ENCODE peak calls at places on chromosomes 1 and 21, in six cellular contexts. A is HCT116, W is GM23248, Q is PC-3, E is OCI-LY7, I is MM.1S. O is an unnamed sample. For H3K4me1, the result is how much of the 10 kb centered on the place peaks cover.

GRCh38 chr1:57423135-57424131 is at the start of gene DAB1:
- DNase-seq in A (no peak), I (peak), W (peak), Q (no peak), E (no peak), O (peak)

GRCh38 chr1:181531951-181532640 is 48.8 kb downstream of the CACNA1E start:
- DNase-seq in W (no peak), Q (no peak), E (no peak), A (no peak), I (no peak), O (no peak)

GRCh38 chr21:43940672-43941071 is 71.4 kb upstream of the TRAPPC10 start:
- DNase-seq in W (no peak), E (no peak), Q (no peak), A (no peak), I (no peak), O (no peak)

GRCh38 chr1:210535796-210536195 is 207.1 kb downstream of the HHAT start:
- DNase-seq in E (no peak), A (no peak), Q (no peak), W (no peak), I (no peak), O (peak)

GRCh38 chr1:156944268-156944667 is 23.8 kb downstream of the LRRC71 start:
- DNase-seq in I (no peak), W (no peak), Q (no peak), A (no peak), E (no peak), O (no peak)

GRCh38 chr1:23673086-23673813 is 18.4 kb upstream of the RPL11 start:
- DNase-seq in W (peak), I (peak), A (no peak), Q (peak), E (no peak), O (peak)

GRCh38 chr1:48079096-48079495 is 81.9 kb upstream of the TRABD2B start:
- DNase-seq in W (no peak), Q (no peak), I (no peak), A (no peak), E (no peak), O (no peak)

GRCh38 chr1:168470821-168471473 is 72.8 kb downstream of the XCL2 start:
- DNase-seq in W (peak), I (no peak), A (peak), Q (peak), E (no peak), O (no peak)

GRCh38 chr1:243264718-243265117 is 8.9 kb downstream of the SDCCAG8 start:
- DNase-seq in W (peak), A (no peak), E (no peak), I (no peak), Q (peak), O (no peak)
- TF ChIP-seq EZH2phosphoT487 in W (no peak), A (no peak), E (no peak), I (no peak), Q (no peak), O (no peak)

GRCh38 chr1:21537511-21537931 is 28.3 kb downstream of the ALPL start:
- DNase-seq in E (no peak), W (no peak), A (no peak), Q (no peak), I (no peak), O (no peak)

GRCh38 chr1:21537932-21538630 is 28.9 kb downstream of the ALPL start:
- DNase-seq in I (no peak), W (peak), A (no peak), Q (no peak), E (no peak), O (no peak)

GRCh38 chr1:21541835-21542234 is 32.6 kb downstream of the ALPL start:
- DNase-seq in W (peak), Q (no peak), A (no peak), E (no peak), I (no peak), O (no peak)

GRCh38 chr1:21541330-21541729 is 32.1 kb downstream of the ALPL start:
- DNase-seq in E (no peak), W (no peak), I (no peak), A (no peak), Q (no peak), O (no peak)

DNA sequence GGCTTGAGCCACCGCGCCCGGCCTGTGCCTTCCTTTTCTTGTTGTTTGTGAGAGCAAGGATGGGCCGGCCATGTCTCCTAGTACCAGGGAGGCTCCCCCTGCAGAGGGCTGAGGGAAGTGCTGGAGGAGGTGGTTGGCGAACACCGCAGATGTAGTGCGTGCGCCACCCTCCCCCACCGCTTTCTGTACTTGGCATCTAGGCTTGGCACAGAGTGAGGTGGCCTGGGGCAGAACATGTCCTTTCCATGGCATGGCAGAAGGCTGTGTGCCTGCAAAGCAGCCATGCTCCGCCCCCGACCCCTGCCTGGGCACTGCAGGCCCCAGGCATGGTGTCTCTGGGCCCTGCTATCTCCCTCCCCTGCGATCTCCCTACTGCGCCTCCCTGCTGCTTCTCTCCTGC is 30.7 kb downstream of the ALPL start:
- DNase-seq in W (peak), E (no peak), I (no peak), Q (peak), A (peak), O (peak)
- H3K4me1 ChIP-seq in W (under half), E (under half), I (under half), Q (under half), A (under half), O (under half)

GRCh38 chr1:15409400-15410222 is at the start of gene EFHD2:
- DNase-seq in E (peak), I (peak), Q (peak), W (peak), A (no peak), O (peak)
- H2AFZ ChIP-seq in E (peak), I (peak), Q (peak), W (peak), A (no peak), O (peak)

GRCh38 chr1:43318831-43319230 is 18.0 kb downstream of the TIE1 start:
- DNase-seq in I (no peak), Q (no peak), A (no peak), W (no peak), E (no peak), O (no peak)

GRCh38 chr1:43321331-43321891 is 16.2 kb upstream of the MPL start:
- DNase-seq in Q (no peak), W (no peak), E (no peak), A (no peak), I (no peak), O (no peak)

GRCh38 chr1:43319766-43320165 is 17.9 kb upstream of the MPL start:
- DNase-seq in E (no peak), I (no peak), W (no peak), Q (no peak), A (no peak), O (no peak)

GRCh38 chr1:43317817-43318471 is 17.2 kb downstream of the TIE1 start:
- DNase-seq in Q (no peak), W (peak), E (no peak), A (no peak), I (no peak), O (no peak)

GRCh38 chr1:43319288-43319687 is 18.3 kb upstream of the MPL start:
- DNase-seq in Q (no peak), E (no peak), W (no peak), A (no peak), I (no peak), O (no peak)
- TF ChIP-seq EZH2phosphoT487 in Q (no peak), E (no peak), W (no peak), A (no peak), I (no peak), O (no peak)